ENCODE peak calls at places on chromosomes 12 and 14, in four cellular contexts. One of them, this sample, is unnamed.

GRCh38 chr12:16020034-16020433 is 108.9 kb downstream of the DERA start:
- DNase-seq in coronary artery: no peak
- DNase-seq in left colon: no peak
- DNase-seq in Peyer's patch: no peak
- DNase-seq in this sample: no peak

GRCh38 chr14:105838107-105838506 is 311.7 kb downstream of the TMEM121 start:
- DNase-seq in Peyer's patch: no peak
- DNase-seq in coronary artery: no peak
- DNase-seq in left colon: no peak
- DNase-seq in this sample: no peak

GRCh38 chr14:93184391-93185332 is at the start of the genes LYSET and MOAP1:
- DNase-seq in left colon: peak; percentile 91
- DNase-seq in Peyer's patch: peak; percentile 95
- DNase-seq in coronary artery: peak; percentile 93
- DNase-seq in this sample: peak; percentile 45

GRCh38 chr12:101713059-101713682 is 15.7 kb downstream of the CHPT1 start:
- DNase-seq in coronary artery: no peak
- DNase-seq in Peyer's patch: peak; percentile 57
- DNase-seq in left colon: peak; percentile 40
- DNase-seq in this sample: no peak

GRCh38 chr12:127273621-127274020 is 993.3 kb upstream of the TMEM132C start:
- DNase-seq in coronary artery: no peak
- DNase-seq in Peyer's patch: no peak
- DNase-seq in left colon: no peak
- DNase-seq in this sample: peak; percentile 26

GRCh38 chr14:69043007-69043444 is 63.9 kb upstream of the ACTN1 start:
- DNase-seq in left colon: peak; percentile 39
- DNase-seq in coronary artery: peak; percentile 88
- DNase-seq in Peyer's patch: no peak
- DNase-seq in this sample: no peak

GRCh38 chr12:24080465-24080864 is 131.0 kb upstream of the SOX5 start:
- DNase-seq in Peyer's patch: no peak
- DNase-seq in coronary artery: no peak
- DNase-seq in left colon: no peak
- DNase-seq in this sample: no peak

GRCh38 chr12:46921048-46921753 is 95.4 kb upstream of the SLC38A4 start:
- DNase-seq in left colon: no peak
- DNase-seq in Peyer's patch: no peak
- DNase-seq in coronary artery: no peak
- DNase-seq in this sample: peak; percentile 80

GRCh38 chr12:125330645-125331341 is 265.6 kb downstream of the AACS start:
- DNase-seq in Peyer's patch: peak; percentile 65
- DNase-seq in coronary artery: peak; percentile 67
- DNase-seq in left colon: peak; percentile 73
- DNase-seq in this sample: peak; percentile 3

GRCh38 chr12:9237286-9237685 is 29.1 kb upstream of the PZP start:
- DNase-seq in coronary artery: no peak
- DNase-seq in left colon: no peak
- DNase-seq in Peyer's patch: no peak
- DNase-seq in this sample: no peak

GRCh38 chr12:103382736-103383346 is 112.9 kb downstream of the C12orf42 start:
- DNase-seq in left colon: no peak
- DNase-seq in Peyer's patch: no peak
- DNase-seq in coronary artery: no peak
- DNase-seq in this sample: no peak

GRCh38 chr12:84842406-84843013 is 70.1 kb downstream of the SLC6A15 start:
- DNase-seq in coronary artery: no peak
- DNase-seq in left colon: no peak
- DNase-seq in Peyer's patch: no peak
- DNase-seq in this sample: peak; percentile 45

GRCh38 chr12:53450936-53451335 is 966 bp upstream of the PCBP2 start:
- DNase-seq in coronary artery: no peak
- DNase-seq in left colon: no peak
- DNase-seq in Peyer's patch: no peak
- DNase-seq in this sample: no peak

GRCh38 chr12:94180558-94181296 is 32.4 kb downstream of the PLXNC1 start:
- DNase-seq in left colon: no peak
- DNase-seq in Peyer's patch: no peak
- DNase-seq in coronary artery: no peak
- DNase-seq in this sample: no peak

GRCh38 chr14:69346710-69347109 is 51.4 kb downstream of the ERH start:
- DNase-seq in coronary artery: no peak
- DNase-seq in Peyer's patch: peak; percentile 70
- DNase-seq in left colon: peak; percentile 54
- DNase-seq in this sample: no peak

This sample was measured in A172.